ENCODE peak calls at places on chromosome 7, in four cellular contexts. D is GM12878, G is HepG2, R is H1. X is an unnamed sample.

GRCh38 chr7:91922857-91923256 is 17.8 kb upstream of the AKAP9 start:
- DNase-seq in D (no peak), G (no peak), R (no peak), X (no peak)

GRCh38 chr7:77631820-77632219 is 64.4 kb upstream of the RSBN1L start:
- DNase-seq in D (no peak), G (no peak), R (no peak), X (peak; percentile 18)

GRCh38 chr7:2172311-2173183 is 60.2 kb downstream of the MAD1L1 start:
- DNase-seq in D (no peak), G (peak; percentile 76), R (no peak), X (no peak)

GRCh38 chr7:158588085-158588877 is 658 bp upstream of the PTPRN2 start:
- DNase-seq in D (no peak), G (no peak), R (no peak), X (no peak)

GRCh38 chr7:103380395-103381191 is 33.1 kb downstream of the PSMC2 start:
- DNase-seq in D (no peak), G (peak; percentile 38), R (no peak), X (no peak)

GRCh38 chr7:157396316-157397035 is 59.7 kb downstream of the DNAJB6 start:
- DNase-seq in D (no peak), G (no peak), R (no peak), X (no peak)

GRCh38 chr7:96910484-96910883 is 94.9 kb upstream of the DLX6 start:
- DNase-seq in D (no peak), G (peak; percentile 8), R (no peak), X (no peak)

GRCh38 chr7:115368998-115369397 is 447.1 kb downstream of the MDFIC start:
- DNase-seq in D (no peak), G (no peak), R (no peak), X (no peak)

GRCh38 chr7:141287936-141288335 is 214.1 kb downstream of the TMEM178B start:
- DNase-seq in D (no peak), G (no peak), R (no peak), X (no peak)

GRCh38 chr7:1758417-1758858 is 88.4 kb downstream of the ELFN1 start:
- DNase-seq in D (no peak), G (peak; percentile 45), R (no peak), X (peak; percentile 9)

GRCh38 chr7:140238778-140239652 is 62.2 kb upstream of the KDM7A start:
- DNase-seq in D (no peak), G (peak; percentile 47), R (no peak), X (no peak)

GRCh38 chr7:89401690-89402089 is 606.2 kb upstream of the TEX47 start:
- DNase-seq in D (no peak), G (no peak), R (no peak), X (no peak)

GRCh38 chr7:157347217-157347904 is 10.6 kb downstream of the DNAJB6 start:
- DNase-seq in D (no peak), G (no peak), R (no peak), X (no peak)

GRCh38 chr7:157442456-157442855 is 105.7 kb downstream of the DNAJB6 start:
- DNase-seq in D (no peak), G (no peak), R (no peak), X (no peak)

GRCh38 chr7:32206987-32207386 is 136.8 kb upstream of the PDE1C start:
- DNase-seq in D (no peak), G (peak; percentile 16), R (no peak), X (no peak)

GRCh38 chr7:2104107-2104710 is 128.5 kb downstream of the MAD1L1 start:
- DNase-seq in D (no peak), G (peak; percentile 51), R (peak; percentile 43), X (peak; percentile 95)

GRCh38 chr7:99694201-99694911 is 14.6 kb upstream of the CYP3A5 start:
- DNase-seq in D (no peak), G (peak; percentile 91), R (no peak), X (no peak)

GRCh38 chr7:148402159-148402558 is 188.4 kb upstream of the C7orf33 start:
- DNase-seq in D (no peak), G (no peak), R (no peak), X (no peak)

GRCh38 chr7:151094675-151095074 is 8.4 kb downstream of the AGAP3 start:
- DNase-seq in D (no peak), G (no peak), R (no peak), X (no peak)

GRCh38 chr7:99141756-99142726 is 1.9 kb downstream of the SMURF1 start:
- DNase-seq in D (no peak), G (peak; percentile 23), R (peak; percentile 33), X (peak; percentile 52)

GRCh38 chr7:77580762-77581350 is 43.8 kb downstream of the PTPN12 start:
- DNase-seq in D (no peak), G (no peak), R (no peak), X (no peak)

GRCh38 chr7:77157446-77157845 is 35.0 kb downstream of the CCDC146 start:
- DNase-seq in D (peak; percentile 54), G (no peak), R (no peak), X (peak; percentile 69)

GRCh38 chr7:20438665-20439376 is 108.1 kb downstream of the ITGB8 start:
- DNase-seq in D (peak; percentile 71), G (no peak), R (no peak), X (no peak)

GRCh38 chr7:2522780-2523433 is 3.3 kb downstream of the LFNG start:
- DNase-seq in D (no peak), G (peak; percentile 71), R (no peak), X (no peak)

GRCh38 chr7:140506788-140507464 is 27.6 kb upstream of the MKRN1 start:
- DNase-seq in D (no peak), G (no peak), R (peak; percentile 34), X (no peak)

GRCh38 chr7:155256761-155257481 is 40.8 kb upstream of the INSIG1 start:
- DNase-seq in D (no peak), G (no peak), R (no peak), X (no peak)

GRCh38 chr7:68785036-68785435 is 813.2 kb upstream of the AUTS2 start:
- DNase-seq in D (no peak), G (no peak), R (no peak), X (no peak)

GRCh38 chr7:112143151-112143550 is 63.0 kb downstream of the DOCK4 start:
- DNase-seq in D (no peak), G (no peak), R (no peak), X (no peak)

GRCh38 chr7:28748934-28749584 is 209.1 kb downstream of the TRIL start:
- DNase-seq in D (no peak), G (no peak), R (no peak), X (no peak)

GRCh38 chr7:28748346-28748745 is 209.8 kb downstream of the TRIL start:
- DNase-seq in D (no peak), G (no peak), R (no peak), X (no peak)

GRCh38 chr7:28749673-28750072 is 208.5 kb downstream of the TRIL start:
- DNase-seq in D (no peak), G (no peak), R (no peak), X (no peak)

GRCh38 chr7:28754027-28754426 is 204.1 kb downstream of the TRIL start:
- DNase-seq in D (no peak), G (no peak), R (no peak), X (no peak)

DNA sequence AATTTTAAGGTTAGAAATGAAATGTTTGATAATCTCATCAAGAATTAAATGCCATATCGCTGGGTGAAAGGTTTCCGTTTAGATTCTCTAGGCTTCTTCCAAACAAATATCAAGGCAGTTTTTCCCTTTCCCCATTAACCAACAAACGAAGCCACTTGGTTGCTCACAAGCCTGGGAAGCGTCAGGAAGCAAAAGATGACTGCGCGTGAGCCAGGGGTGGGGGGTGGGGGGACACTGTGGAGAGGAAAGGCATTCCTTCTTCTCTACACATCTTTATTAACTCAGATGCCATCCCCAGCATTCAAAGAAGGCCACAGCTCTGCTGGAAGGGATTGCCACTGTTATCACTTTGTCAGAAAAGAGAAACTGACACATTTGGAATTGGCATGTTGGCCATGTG is 207.1 kb downstream of the TRIL start:
- DNase-seq in D (no peak), G (no peak), R (no peak), X (no peak)
- H3K27ac ChIP-seq in D (no peak overlapping the region), G (no peak overlapping the region), R (no peak overlapping the region), X (no peak overlapping the region)

GRCh38 chr7:50658696-50659095 is 93.5 kb upstream of the DDC start:
- DNase-seq in D (no peak), G (no peak), R (no peak), X (no peak)

GRCh38 chr7:50659329-50659965 is 94.2 kb upstream of the DDC start:
- DNase-seq in D (no peak), G (no peak), R (no peak), X (no peak)

GRCh38 chr7:50660830-50661175 is 95.6 kb upstream of the DDC start:
- DNase-seq in D (no peak), G (no peak), R (no peak), X (no peak)

GRCh38 chr7:50661345-50662058 is 96.3 kb upstream of the DDC start:
- DNase-seq in D (no peak), G (no peak), R (no peak), X (no peak)

GRCh38 chr7:50660040-50660829 is 95.0 kb upstream of the DDC start:
- DNase-seq in D (no peak), G (no peak), R (no peak), X (peak; percentile 87)
- TF ChIP-seq GABPA in D (no peak), G (no peak), R (no peak), X (no peak)

GRCh38 chr7:45882465-45882810 is 5.8 kb upstream of the IGFBP1 start:
- DNase-seq in D (no peak), G (peak; percentile 74), R (no peak), X (no peak)

GRCh38 chr7:45880433-45880860 is 7.6 kb upstream of the CCDC201 start:
- DNase-seq in D (no peak), G (no peak), R (no peak), X (no peak)

GRCh38 chr7:45884136-45884535 is 4.2 kb upstream of the IGFBP1 start:
- DNase-seq in D (no peak), G (no peak), R (no peak), X (no peak)

GRCh38 chr7:45881280-45881758 is 7.0 kb upstream of the IGFBP1 start:
- DNase-seq in D (no peak), G (no peak), R (no peak), X (no peak)

GRCh38 chr7:45881759-45882464 is 6.4 kb upstream of the IGFBP1 start:
- DNase-seq in D (no peak), G (peak; percentile 98), R (no peak), X (no peak)
- H3K27ac ChIP-seq in D (no peak overlapping the region), G (peak overlapping the region; percentile 93), R (no peak overlapping the region), X (no peak overlapping the region)

GRCh38 chr7:106944035-106944665 is 79.1 kb downstream of the PIK3CG start:
- DNase-seq in D (no peak), G (no peak), R (no peak), X (no peak)

GRCh38 chr7:106952658-106953231 is 87.7 kb downstream of the PIK3CG start:
- DNase-seq in D (no peak), G (no peak), R (no peak), X (peak; percentile 1)

GRCh38 chr7:106952175-106952657 is 87.1 kb downstream of the PIK3CG start:
- DNase-seq in D (no peak), G (no peak), R (no peak), X (no peak)

GRCh38 chr7:106947244-106947728 is 82.2 kb downstream of the PIK3CG start:
- DNase-seq in D (no peak), G (peak; percentile 35), R (peak; percentile 83), X (peak; percentile 34)
- TF ChIP-seq GABPA in D (no peak), G (no peak), R (no peak), X (no peak)

X was measured in HL-60.